ENCODE peak calls at places on chromosomes 2 and 18, in five cellular contexts. K, F, H, B and N are unnamed samples.

GRCh38 chr2:221561770-221562169 is 10.3 kb downstream of the EPHA4 start:
- DNase-seq in K (no peak), F (no peak), H (no peak), B (no peak), N (no peak)

GRCh38 chr2:238654479-238654878 is 193.4 kb upstream of the TWIST2 start:
- DNase-seq in K (no peak), F (no peak), H (no peak), B (no peak), N (peak)

GRCh38 chr2:162113771-162114168 is 38.3 kb downstream of the GCG start:
- DNase-seq in K (no peak), F (peak), H (no peak), B (no peak), N (no peak)

GRCh38 chr2:9423922-9424272 is 443 bp downstream of the CPSF3 start:
- DNase-seq in K (no peak), F (peak), H (no peak), B (no peak), N (no peak)

GRCh38 chr2:28401411-28401810 is 8.8 kb downstream of the FOSL2 start:
- DNase-seq in K (peak), F (no peak), H (no peak), B (no peak), N (no peak)

GRCh38 chr18:80109676-80110078 is 615 bp downstream of the ADNP2 start:
- DNase-seq in K (no peak), F (no peak), H (no peak), B (no peak), N (no peak)

GRCh38 chr18:57942090-57942489 is 101.9 kb upstream of the NEDD4L start:
- DNase-seq in K (no peak), F (no peak), H (no peak), B (no peak), N (no peak)

GRCh38 chr2:217166241-217166640 is 306.4 kb upstream of the TNP1 start:
- DNase-seq in K (no peak), F (peak), H (no peak), B (no peak), N (no peak)

GRCh38 chr2:240449764-240450531 is 14.5 kb downstream of the GPC1 start:
- DNase-seq in K (no peak), F (no peak), H (no peak), B (no peak), N (no peak)

GRCh38 chr18:3360211-3360610 is 89.8 kb upstream of the TGIF1 start:
- DNase-seq in K (no peak), F (no peak), H (no peak), B (no peak), N (no peak)

GRCh38 chr2:96136123-96136720 is 2.1 kb downstream of the ASTL start:
- DNase-seq in K (no peak), F (no peak), H (no peak), B (no peak), N (no peak)

GRCh38 chr2:48415765-48416515 is 114.0 kb upstream of the STON1 start:
- DNase-seq in K (no peak), F (no peak), H (no peak), B (no peak), N (no peak)

GRCh38 chr2:53787255-53787910 is 539 bp downstream of the ERLEC1 start:
- DNase-seq in K (peak), F (peak), H (no peak), B (no peak), N (no peak)

GRCh38 chr2:175929850-175930249 is 72.2 kb downstream of the LNPK start:
- DNase-seq in K (no peak), F (peak), H (no peak), B (peak), N (no peak)

GRCh38 chr2:226447896-226448295 is 351.7 kb downstream of the IRS1 start:
- DNase-seq in K (no peak), F (peak), H (no peak), B (no peak), N (no peak)